ENCODE peak calls at places on chromosome 7, in ten cellular contexts. Y, Z, F, B, D, C, N, S, I and L are unnamed samples.

GRCh38 chr7:127912901-127913300 is 118.3 kb downstream of the LRRC4 start:
- DNase-seq in Z (no peak), D (no peak), N (no peak), Y (no peak), S (no peak), B (no peak), C (no peak), F (no peak), I (no peak), L (no peak)

GRCh38 chr7:129969881-129970446 is 17.2 kb upstream of the UBE2H start:
- DNase-seq in S (no peak), Z (no peak), B (peak), I (peak), F (peak), C (no peak), Y (peak), N (no peak), D (peak), L (no peak)

GRCh38 chr7:74225400-74225799 is 15.6 kb downstream of the LAT2 start:
- DNase-seq in F (no peak), C (no peak), B (no peak), Y (no peak), D (no peak), I (no peak), S (no peak), N (no peak), Z (no peak), L (no peak)

GRCh38 chr7:122885583-122886356 is 490 bp downstream of the CADPS2 start:
- DNase-seq in N (peak), Y (peak), B (peak), I (no peak), Z (no peak), D (peak), F (peak), S (no peak), C (peak), L (peak)

GRCh38 chr7:146375155-146375554 is 258.6 kb downstream of the CNTNAP2 start:
- DNase-seq in F (no peak), D (no peak), N (no peak), Z (no peak), B (no peak), S (no peak), C (peak), I (no peak), Y (peak), L (no peak)

GRCh38 chr7:88090671-88091070 is 129.2 kb downstream of the SRI start:
- DNase-seq in S (no peak), F (no peak), D (no peak), C (no peak), N (no peak), Z (no peak), I (no peak), B (no peak), Y (no peak), L (no peak)

GRCh38 chr7:46352335-46352954 is 431.4 kb upstream of the IGFBP3 start:
- DNase-seq in S (peak), N (peak), Y (peak), F (peak), Z (peak), D (peak), I (no peak), B (peak), C (peak), L (peak)

GRCh38 chr7:6237730-6238129 is 34.7 kb downstream of the CYTH3 start:
- DNase-seq in Z (no peak), B (no peak), F (no peak), D (no peak), I (no peak), S (no peak), N (no peak), C (no peak), Y (no peak), L (no peak)

GRCh38 chr7:140060788-140061606 is 1.8 kb downstream of the PARP12 start:
- DNase-seq in C (no peak), F (peak), B (no peak), D (no peak), Z (no peak), I (no peak), N (peak), S (no peak), Y (peak), L (peak)

GRCh38 chr7:128045766-128046165 is 14.5 kb upstream of the LRRC4 start:
- DNase-seq in Z (no peak), I (no peak), F (peak), S (no peak), B (peak), C (peak), Y (no peak), N (no peak), D (no peak), L (no peak)

GRCh38 chr7:15602236-15602635 is 40.4 kb upstream of the AGMO start:
- DNase-seq in C (no peak), D (peak), Z (no peak), S (no peak), Y (peak), N (peak), F (peak), B (no peak), I (no peak), L (no peak)

GRCh38 chr7:148773344-148773743 is 74.6 kb downstream of the CUL1 start:
- DNase-seq in N (no peak), B (no peak), D (no peak), C (no peak), Y (peak), I (no peak), Z (peak), F (peak), S (peak), L (no peak)

GRCh38 chr7:112162161-112163020 is 43.8 kb downstream of the DOCK4 start:
- DNase-seq in S (no peak), Z (no peak), I (no peak), B (no peak), N (peak), D (peak), Y (peak), F (peak), C (no peak), L (peak)

GRCh38 chr7:103524042-103524907 is 78.3 kb upstream of the SLC26A5 start:
- DNase-seq in Z (no peak), C (peak), Y (peak), I (no peak), F (peak), D (peak), B (peak), N (peak), S (no peak), L (peak)

GRCh38 chr7:120725376-120726039 is 132.4 kb downstream of the TSPAN12 start:
- DNase-seq in N (peak), Z (no peak), B (peak), S (no peak), C (peak), D (peak), Y (peak), I (no peak), F (peak), L (peak)

GRCh38 chr7:100584046-100584676 is 1.8 kb downstream of the LRCH4 start:
- DNase-seq in C (no peak), S (no peak), I (no peak), B (no peak), F (peak), D (no peak), N (no peak), Y (peak), Z (peak), L (no peak)

GRCh38 chr7:42208586-42208985 is 28.4 kb downstream of the GLI3 start:
- DNase-seq in N (no peak), Z (no peak), C (no peak), Y (no peak), I (no peak), S (no peak), F (no peak), B (peak), D (no peak), L (no peak)

GRCh38 chr7:108135446-108136190 is 5.5 kb upstream of the LAMB4 start:
- DNase-seq in D (no peak), S (no peak), C (no peak), I (no peak), Y (no peak), Z (peak), F (no peak), N (no peak), B (no peak), L (no peak)

GRCh38 chr7:31028006-31028405 is 24.1 kb upstream of the ADCYAP1R1 start:
- DNase-seq in D (no peak), Y (no peak), F (no peak), S (no peak), Z (no peak), I (no peak), N (no peak), B (no peak), C (no peak), L (no peak)